ENCODE peak calls at places on chromosomes 13 and 19, in five cellular contexts. F, L, D, Z and C are unnamed samples.
A peak's percentile ranks its signal among the peaks of the same experiment; 100 is the strongest.

GRCh38 chr13:29569253-29570057 is 26.0 kb downstream of the SLC7A1 start:
- DNase-seq in F (no peak), L (no peak), D (peak; percentile 44), Z (no peak), C (no peak)

GRCh38 chr13:84651288-84651687 is 769.0 kb upstream of the SLITRK1 start:
- DNase-seq in F (peak; percentile 81), L (peak; percentile 91), D (no peak), Z (no peak), C (no peak)

GRCh38 chr13:109584844-109585361 is 201.5 kb downstream of the IRS2 start:
- DNase-seq in F (no peak), L (no peak), D (no peak), Z (no peak), C (no peak)

GRCh38 chr13:62920181-62920580 is 1504.5 kb upstream of the PCDH20 start:
- DNase-seq in F (no peak), L (no peak), D (no peak), Z (no peak), C (no peak)

GRCh38 chr19:13044160-13044853 is 49.0 kb downstream of the NFIX start:
- DNase-seq in F (peak; percentile 51), L (peak; percentile 43), D (no peak), Z (peak; percentile 45), C (no peak)

GRCh38 chr19:7512400-7512851 is 3.5 kb upstream of the ZNF358 start:
- DNase-seq in F (no peak), L (no peak), D (no peak), Z (no peak), C (no peak)

GRCh38 chr13:43227721-43228120 is 204.3 kb downstream of the DNAJC15 start:
- DNase-seq in F (no peak), L (peak; percentile 9), D (no peak), Z (no peak), C (peak; percentile 64)

GRCh38 chr13:66210677-66211076 is 1019.5 kb downstream of the PCDH9 start:
- DNase-seq in F (peak; percentile 92), L (peak; percentile 20), D (no peak), Z (no peak), C (no peak)

GRCh38 chr13:73938375-73939070 is 195.7 kb downstream of the KLF12 start:
- DNase-seq in F (peak; percentile 82), L (peak; percentile 93), D (no peak), Z (no peak), C (no peak)

GRCh38 chr19:6362024-6362344 is 653 bp downstream of the CLPP start:
- DNase-seq in F (no peak), L (no peak), D (peak; percentile 31), Z (no peak), C (no peak)

GRCh38 chr13:57653229-57653994 is 21.9 kb downstream of the PCDH17 start:
- DNase-seq in F (no peak), L (no peak), D (no peak), Z (no peak), C (no peak)

GRCh38 chr13:93217701-93218100 is 8.9 kb upstream of the GPC6 start:
- DNase-seq in F (peak; percentile 51), L (peak; percentile 83), D (no peak), Z (peak; percentile 34), C (no peak)

GRCh38 chr19:38676023-38676877 is 28.8 kb downstream of the ACTN4 start:
- DNase-seq in F (peak; percentile 73), L (peak; percentile 48), D (no peak), Z (peak; percentile 62), C (no peak)

GRCh38 chr19:18310118-18310909 is 12.6 kb downstream of the LSM4 start:
- DNase-seq in F (no peak), L (no peak), D (peak; percentile 59), Z (peak; percentile 57), C (no peak)

GRCh38 chr19:18233224-18233825 is 7.1 kb upstream of the PDE4C start:
- DNase-seq in F (peak; percentile 53), L (peak; percentile 15), D (peak; percentile 52), Z (peak; percentile 68), C (no peak)

GRCh38 chr19:17616961-17617806 is 61.7 kb downstream of the COLGALT1 start:
- DNase-seq in F (no peak), L (peak; percentile 44), D (no peak), Z (no peak), C (no peak)

GRCh38 chr19:6890938-6891337 is 3.6 kb downstream of the ADGRE1 start:
- DNase-seq in F (no peak), L (no peak), D (no peak), Z (no peak), C (no peak)

GRCh38 chr13:50162567-50162966 is 147.3 kb downstream of the KCNRG start:
- DNase-seq in F (no peak), L (no peak), D (no peak), Z (no peak), C (no peak)

GRCh38 chr13:104809483-104809882 is 1726.0 kb downstream of the EFNB2 start:
- DNase-seq in F (no peak), L (peak; percentile 23), D (no peak), Z (no peak), C (no peak)

GRCh38 chr19:39843919-39844793 is 2.0 kb downstream of the FBL start:
- DNase-seq in F (peak; percentile 70), L (peak; percentile 50), D (no peak), Z (no peak), C (no peak)

GRCh38 chr19:3304871-3305423 is 61.4 kb upstream of the NFIC start:
- DNase-seq in F (peak; percentile 77), L (peak; percentile 44), D (peak; percentile 83), Z (peak; percentile 87), C (peak; percentile 60)

GRCh38 chr19:22735911-22736645 is 47.9 kb downstream of the ZNF99 start:
- DNase-seq in F (no peak), L (no peak), D (no peak), Z (no peak), C (no peak)

GRCh38 chr13:99386911-99387788 is 80.0 kb upstream of the GPR183 start:
- DNase-seq in F (no peak), L (peak; percentile 8), D (peak; percentile 70), Z (peak; percentile 73), C (no peak)

GRCh38 chr19:50535672-50536071 is 22.0 kb upstream of the ASPDH start:
- DNase-seq in F (no peak), L (no peak), D (no peak), Z (no peak), C (no peak)

GRCh38 chr19:50536662-50537305 is 23.1 kb upstream of the ASPDH start:
- DNase-seq in F (no peak), L (no peak), D (no peak), Z (no peak), C (no peak)

GRCh38 chr19:50534478-50534877 is 20.8 kb upstream of the ASPDH start:
- DNase-seq in F (no peak), L (no peak), D (no peak), Z (no peak), C (no peak)

GRCh38 chr19:50532952-50533351 is 19.2 kb upstream of the ASPDH start:
- DNase-seq in F (no peak), L (no peak), D (no peak), Z (no peak), C (no peak)

GRCh38 chr19:50531171-50531612 is 17.5 kb upstream of the ASPDH start:
- DNase-seq in F (no peak), L (no peak), D (no peak), Z (no peak), C (no peak)
- H3K4me3 ChIP-seq in F (no peak overlapping the region), L (no peak overlapping the region), D (no peak overlapping the region), Z (no peak overlapping the region), C (no peak overlapping the region)

GRCh38 chr19:35986664-35987570 is 8.1 kb upstream of the SDHAF1 start:
- DNase-seq in F (no peak), L (no peak), D (peak; percentile 40), Z (peak; percentile 82), C (peak; percentile 35)
- H3K4me3 ChIP-seq in F (peak overlapping the region; percentile 22), L (peak overlapping the region; percentile 17), D (peak overlapping the region; percentile 17), Z (peak overlapping the region; percentile 44), C (peak overlapping the region; percentile 60)

DNA sequence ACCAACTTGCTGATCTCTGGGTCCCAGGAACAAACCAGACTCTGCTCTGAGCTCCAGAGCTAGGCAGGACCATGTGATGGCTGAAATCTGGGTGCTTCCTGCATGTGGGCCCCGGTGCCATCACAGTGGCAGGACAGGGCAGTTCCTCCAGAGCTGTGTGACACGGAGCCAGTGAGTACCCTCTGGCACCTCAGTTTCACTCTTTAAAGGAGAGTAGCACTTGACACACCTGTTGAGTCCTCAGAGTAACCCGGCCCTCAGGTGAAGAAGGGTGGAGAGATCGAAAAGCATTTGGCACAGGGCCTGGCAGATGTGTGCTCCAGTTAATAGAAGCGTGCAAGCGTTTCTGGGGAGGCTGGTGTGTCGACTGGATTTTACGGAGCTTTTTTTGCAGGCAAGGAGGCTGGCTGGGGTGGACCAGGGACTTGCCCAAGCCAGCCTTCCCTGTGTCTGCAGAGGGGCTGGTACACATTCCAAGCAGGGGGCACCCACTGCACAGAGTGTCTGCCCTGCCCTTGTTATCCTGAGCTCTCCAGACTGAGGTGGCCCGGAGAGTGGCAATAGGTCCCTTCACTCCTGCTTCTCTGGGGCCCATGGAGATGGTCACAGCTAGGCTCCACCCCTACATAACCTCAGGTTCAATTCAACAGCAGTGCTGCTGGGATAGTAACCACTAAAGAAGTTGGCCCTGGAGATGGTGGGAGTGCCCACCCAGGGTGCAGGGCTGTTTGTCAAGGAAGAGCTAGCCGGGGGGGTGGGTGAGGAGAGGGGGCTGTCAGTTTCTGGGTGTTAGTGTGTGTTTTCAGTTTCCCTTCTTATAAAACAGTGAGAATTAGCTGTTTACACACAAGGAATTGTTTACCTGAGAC is 8.3 kb downstream of the RPS19 start:
- DNase-seq in F (no peak), L (no peak), D (no peak), Z (peak; percentile 9), C (no peak)
- H3K4me3 ChIP-seq in F (no peak overlapping the region), L (no peak overlapping the region), D (no peak overlapping the region), Z (no peak overlapping the region), C (no peak overlapping the region)

DNA sequence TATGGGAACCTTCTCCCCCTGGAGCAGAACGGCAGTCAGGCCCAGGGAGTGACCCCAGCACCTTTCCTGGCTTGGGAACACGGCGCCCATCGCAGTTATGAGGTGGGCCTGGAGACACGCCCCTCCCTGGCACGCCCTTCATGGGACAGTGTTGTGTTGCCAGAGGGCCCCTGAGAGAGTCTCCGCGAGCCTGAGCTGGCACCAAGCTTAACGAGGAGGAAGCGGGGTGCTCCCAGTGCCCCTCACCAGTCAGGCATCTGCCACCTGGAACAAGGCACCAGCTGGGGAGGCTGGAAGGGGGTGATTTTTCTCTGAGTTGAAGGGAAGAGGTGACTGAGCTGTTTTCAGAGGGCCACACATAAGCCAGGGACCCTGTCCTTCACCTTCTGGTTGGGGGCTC is 180.6 kb downstream of the KDM4B start:
- DNase-seq in F (no peak), L (no peak), D (no peak), Z (no peak), C (no peak)
- H3K4me3 ChIP-seq in F (no peak overlapping the region), L (no peak overlapping the region), D (no peak overlapping the region), Z (no peak overlapping the region), C (no peak overlapping the region)

DNA sequence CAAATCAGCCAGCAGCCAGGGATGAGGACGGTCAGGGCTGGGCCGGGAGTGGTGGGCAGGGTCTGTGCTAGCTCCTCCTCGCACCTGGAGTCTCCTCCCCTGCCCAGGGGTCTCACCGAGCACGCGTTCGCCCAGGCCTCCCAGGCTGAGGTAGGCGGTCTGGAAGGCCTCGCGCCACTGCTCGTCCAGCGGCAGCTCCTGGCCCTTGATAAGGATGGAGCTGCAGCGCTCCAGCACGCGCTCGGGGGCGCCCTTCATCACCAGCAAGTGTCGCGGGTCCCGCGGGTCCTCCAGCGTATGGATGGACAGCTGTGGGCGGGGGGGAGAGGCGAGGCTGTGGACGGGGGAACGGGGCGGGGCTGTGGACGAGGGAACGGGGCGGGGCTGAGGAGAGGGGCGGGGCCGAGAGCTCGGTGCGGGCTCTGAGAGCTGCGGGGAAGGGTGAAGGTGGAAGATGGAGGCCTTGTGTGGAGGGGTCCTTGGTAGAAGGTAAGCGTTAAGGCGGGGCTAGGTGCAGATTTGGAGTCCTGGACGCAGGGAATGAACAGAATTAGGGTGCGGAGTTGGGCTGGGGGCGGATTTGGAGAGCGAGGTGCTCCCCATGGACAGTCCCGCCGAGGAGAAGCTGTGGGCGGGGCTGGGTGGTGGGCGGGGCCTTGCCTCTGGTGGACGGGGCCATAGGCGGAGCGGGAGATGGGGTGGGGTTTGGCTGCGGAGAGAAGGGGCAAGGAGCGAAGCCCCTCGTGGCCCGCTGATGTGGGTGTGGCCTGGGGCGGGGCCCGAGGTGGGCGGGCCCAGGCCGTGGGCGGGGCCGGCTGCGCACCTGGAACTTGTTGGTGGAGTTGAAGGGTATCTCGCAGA is 5.7 kb downstream of the ATP4A start:
- DNase-seq in F (peak; percentile 16), L (peak; percentile 34), D (peak; percentile 75), Z (peak; percentile 86), C (no peak)
- H3K4me3 ChIP-seq in F (peak overlapping the region; percentile 54), L (peak overlapping the region; percentile 31), D (no peak overlapping the region), Z (peak overlapping the region; percentile 30), C (peak overlapping the region; percentile 51)